ENCODE peak calls at places on chromosomes 2 and 18, in nine cellular contexts. Q, V, E, M, C, H, T, P and N are unnamed samples.
A peak's percentile ranks its signal among the peaks of the same experiment; 100 is the strongest.

GRCh38 chr2:12702661-12703121 is 14.0 kb upstream of the TRIB2 start:
- DNase-seq in Q (no peak), V (peak; percentile 54), E (no peak), M (peak; percentile 89), C (no peak), H (peak; percentile 93), T (no peak), P (peak; percentile 92), N (peak; percentile 92)

GRCh38 chr18:45497595-45498269 is 117.5 kb upstream of the SLC14A2 start:
- DNase-seq in Q (no peak), V (no peak), E (no peak), M (no peak), C (no peak), H (no peak), T (no peak), P (no peak), N (no peak)

GRCh38 chr2:205947621-205948495 is 138.1 kb downstream of the INO80D start:
- DNase-seq in Q (peak; percentile 78), V (peak; percentile 73), E (peak; percentile 59), M (peak; percentile 72), C (peak; percentile 5), H (peak; percentile 70), T (peak; percentile 90), P (peak; percentile 79), N (peak; percentile 66)

GRCh38 chr18:36461551-36461987 is 164.1 kb downstream of the FHOD3 start:
- DNase-seq in Q (no peak), V (no peak), E (no peak), M (no peak), C (no peak), H (peak; percentile 64), T (peak; percentile 26), P (peak; percentile 22), N (no peak)

GRCh38 chr2:179596018-179596417 is 265.4 kb downstream of the ZNF385B start:
- DNase-seq in Q (no peak), V (no peak), E (no peak), M (peak; percentile 82), C (no peak), H (peak; percentile 69), T (no peak), P (peak; percentile 88), N (peak; percentile 48)

GRCh38 chr18:79466591-79466990 is 70.9 kb downstream of the NFATC1 start:
- DNase-seq in Q (no peak), V (no peak), E (no peak), M (no peak), C (no peak), H (no peak), T (no peak), P (no peak), N (no peak)

GRCh38 chr18:60493066-60493465 is 120.5 kb upstream of the MC4R start:
- DNase-seq in Q (no peak), V (no peak), E (no peak), M (no peak), C (no peak), H (no peak), T (peak; percentile 75), P (no peak), N (no peak)

GRCh38 chr2:227412877-227413276 is 25.1 kb upstream of the SCYGR1 start:
- DNase-seq in Q (no peak), V (no peak), E (no peak), M (no peak), C (no peak), H (no peak), T (no peak), P (no peak), N (no peak)

GRCh38 chr2:10009271-10009810 is 34.0 kb upstream of the KLF11 start:
- DNase-seq in Q (no peak), V (no peak), E (no peak), M (no peak), C (no peak), H (no peak), T (no peak), P (no peak), N (no peak)

GRCh38 chr2:101500175-101500574 is 25.3 kb upstream of the RFX8 start:
- DNase-seq in Q (no peak), V (no peak), E (no peak), M (no peak), C (no peak), H (peak; percentile 79), T (no peak), P (no peak), N (peak; percentile 43)